ENCODE peak calls at places on chromosomes 11 and 22, in seven cellular contexts. R is stimulated activated CD4-positive, alpha-beta T cell treated with anti-CD3 and anti-CD28 coated beads, TNF-alpha, amount 100 ng/mL, for 48 hours; P is psoas muscle; F is fibroblast of villous mesenchyme; X is heart right ventricle; I is mucosa of gallbladder; D is A549. M is an unnamed sample.

GRCh38 chr11:122879785-122880184 is 2.8 kb upstream of the JHY start:
- DNase-seq in R (no peak), P (no peak), F (no peak), X (no peak), I (no peak), D (peak; percentile 10), M (peak; percentile 50)

GRCh38 chr11:59158206-59159068 is 13.5 kb upstream of the DTX4 start:
- DNase-seq in R (no peak), P (peak; percentile 49), F (peak; percentile 79), X (no peak), I (peak; percentile 61), D (peak; percentile 74), M (peak; percentile 67)

GRCh38 chr11:34655335-34656008 is 34.6 kb downstream of the EHF start:
- DNase-seq in R (no peak), P (no peak), F (peak; percentile 59), X (no peak), I (no peak), D (peak; percentile 76), M (no peak)

GRCh38 chr22:33076368-33076767 is 18.2 kb upstream of the SYN3 start:
- DNase-seq in R (no peak), P (no peak), F (peak; percentile 5), X (no peak), I (no peak), D (no peak), M (no peak)

GRCh38 chr11:132962026-132962425 is 570.3 kb downstream of the OPCML start:
- DNase-seq in R (no peak), P (no peak), F (peak; percentile 2), X (no peak), I (no peak), D (no peak), M (no peak)

GRCh38 chr11:69494851-69495250 is 13.4 kb downstream of the LINC01488 start:
- DNase-seq in R (no peak), P (no peak), F (no peak), X (no peak), I (no peak), D (no peak), M (no peak)

GRCh38 chr22:26712158-26712557 is 54.8 kb downstream of the MIAT start:
- DNase-seq in R (no peak), P (no peak), F (no peak), X (no peak), I (no peak), D (no peak), M (no peak)

GRCh38 chr11:86152006-86152862 is 83.3 kb upstream of the PICALM start:
- DNase-seq in R (no peak), P (no peak), F (no peak), X (no peak), I (no peak), D (no peak), M (no peak)

GRCh38 chr11:2933376-2934056 is 4.3 kb upstream of the PHLDA2 start:
- DNase-seq in R (no peak), P (peak; percentile 83), F (peak; percentile 75), X (peak; percentile 68), I (peak; percentile 75), D (peak; percentile 85), M (peak; percentile 38)

GRCh38 chr22:26735019-26735409 is 77.6 kb downstream of the MIAT start:
- DNase-seq in R (no peak), P (no peak), F (no peak), X (no peak), I (no peak), D (no peak), M (no peak)

GRCh38 chr22:43129426-43130425 is 13.5 kb downstream of the MCAT start:
- DNase-seq in R (no peak), P (no peak), F (no peak), X (no peak), I (no peak), D (no peak), M (no peak)

GRCh38 chr22:38423512-38424503 is 31.2 kb downstream of the KCNJ4 start:
- DNase-seq in R (no peak), P (no peak), F (no peak), X (no peak), I (peak; percentile 66), D (no peak), M (no peak)